ENCODE peak calls at places on chromosomes 16 and 17, in eight cellular contexts. H, J, E, S, A, W, Z and I are unnamed samples.

GRCh38 chr17:55576237-55576998 is 65.2 kb upstream of the SMIM36 start:
- DNase-seq in H (peak; percentile 44), J (no peak), E (peak; percentile 75), S (no peak), A (no peak), W (no peak), Z (peak; percentile 46), I (no peak)

GRCh38 chr16:3580271-3580670 is 3.1 kb upstream of the NLRC3 start:
- DNase-seq in H (no peak), J (peak; percentile 47), E (no peak), S (no peak), A (no peak), W (no peak), Z (no peak), I (no peak)

GRCh38 chr16:2004795-2005517 is 4.7 kb downstream of the ZNF598 start:
- DNase-seq in H (no peak), J (no peak), E (no peak), S (no peak), A (peak; percentile 46), W (no peak), Z (peak; percentile 36), I (no peak)

GRCh38 chr16:31362476-31363405 is 7.8 kb downstream of the ITGAX start:
- DNase-seq in H (no peak), J (no peak), E (no peak), S (no peak), A (no peak), W (no peak), Z (no peak), I (no peak)

GRCh38 chr16:4639899-4640509 is 15.4 kb downstream of the MGRN1 start:
- DNase-seq in H (no peak), J (no peak), E (no peak), S (no peak), A (no peak), W (no peak), Z (no peak), I (no peak)

GRCh38 chr17:55086635-55087058 is 118.1 kb downstream of the STXBP4 start:
- DNase-seq in H (no peak), J (no peak), E (peak; percentile 90), S (no peak), A (no peak), W (no peak), Z (no peak), I (no peak)

GRCh38 chr17:50162466-50163254 is 3.1 kb upstream of the SGCA start:
- DNase-seq in H (no peak), J (no peak), E (no peak), S (no peak), A (no peak), W (no peak), Z (no peak), I (no peak)

GRCh38 chr16:81610144-81610842 is 165.7 kb downstream of the CMIP start:
- DNase-seq in H (no peak), J (no peak), E (peak; percentile 84), S (peak; percentile 77), A (peak; percentile 45), W (peak; percentile 87), Z (peak; percentile 80), I (no peak)

GRCh38 chr17:17693253-17693954 is 12.1 kb downstream of the RAI1 start:
- DNase-seq in H (no peak), J (no peak), E (no peak), S (peak; percentile 82), A (peak; percentile 88), W (peak; percentile 79), Z (no peak), I (no peak)

GRCh38 chr17:17693955-17694228 is 12.6 kb downstream of the RAI1 start:
- DNase-seq in H (no peak), J (no peak), E (no peak), S (no peak), A (no peak), W (no peak), Z (no peak), I (no peak)

GRCh38 chr17:17696075-17696474 is 14.8 kb downstream of the RAI1 start:
- DNase-seq in H (no peak), J (no peak), E (no peak), S (no peak), A (no peak), W (no peak), Z (no peak), I (no peak)

GRCh38 chr17:17692353-17693252 is 11.3 kb downstream of the RAI1 start:
- DNase-seq in H (no peak), J (no peak), E (no peak), S (no peak), A (no peak), W (no peak), Z (no peak), I (no peak)

DNA sequence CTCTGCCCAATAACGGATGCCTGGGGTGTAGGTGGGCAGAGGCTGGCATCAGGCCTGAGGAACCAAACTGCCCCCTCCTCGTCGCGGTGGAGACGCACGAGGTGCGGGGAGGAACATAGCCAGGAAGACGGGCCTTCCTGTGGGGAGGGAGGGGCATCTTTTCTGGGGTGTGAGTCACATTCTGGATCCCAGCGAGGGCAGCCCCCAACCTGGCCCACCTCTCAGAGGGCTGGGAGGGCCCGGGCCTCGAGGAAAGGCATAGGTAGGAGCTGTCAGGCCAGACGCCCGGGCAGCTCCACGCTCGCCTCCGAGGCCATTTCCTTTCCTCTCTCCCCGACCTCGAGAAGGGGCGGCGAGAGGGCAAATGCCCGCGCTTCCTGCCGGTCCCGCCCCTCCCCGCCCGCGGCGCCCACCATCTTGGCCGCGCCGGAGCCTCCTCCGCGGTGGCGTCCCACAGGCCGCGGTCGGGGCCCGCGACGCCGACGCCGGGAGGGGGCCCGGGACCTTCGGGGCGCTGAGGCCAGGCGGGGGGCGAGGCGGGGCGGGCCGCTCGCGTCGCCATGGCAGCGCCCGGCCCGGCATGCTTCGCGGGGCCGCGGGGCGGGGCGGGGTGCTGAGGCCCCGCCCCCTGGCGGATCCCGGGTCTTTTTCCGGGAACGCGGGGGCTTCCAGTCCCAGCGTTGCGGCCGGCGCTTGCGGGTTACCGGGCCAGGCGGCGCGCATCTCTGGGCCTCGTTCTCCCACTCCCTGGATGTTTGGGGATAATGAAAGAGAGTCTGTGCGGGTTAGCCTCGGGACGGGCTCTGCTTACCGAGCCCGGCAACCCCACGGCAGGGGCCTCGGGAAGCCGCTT is 13.2 kb downstream of the RAI1 start:
- DNase-seq in H (peak; percentile 82), J (peak; percentile 69), E (peak; percentile 55), S (peak; percentile 82), A (peak; percentile 80), W (peak; percentile 84), Z (peak; percentile 86), I (peak; percentile 75)
- TF ChIP-seq POLR2A in H (peak; percentile 56), J (peak; percentile 23), E (peak; percentile 80), S (peak; percentile 59), A (peak; percentile 80), W (peak; percentile 71), Z (peak; percentile 77), I (peak; percentile 49)

DNA sequence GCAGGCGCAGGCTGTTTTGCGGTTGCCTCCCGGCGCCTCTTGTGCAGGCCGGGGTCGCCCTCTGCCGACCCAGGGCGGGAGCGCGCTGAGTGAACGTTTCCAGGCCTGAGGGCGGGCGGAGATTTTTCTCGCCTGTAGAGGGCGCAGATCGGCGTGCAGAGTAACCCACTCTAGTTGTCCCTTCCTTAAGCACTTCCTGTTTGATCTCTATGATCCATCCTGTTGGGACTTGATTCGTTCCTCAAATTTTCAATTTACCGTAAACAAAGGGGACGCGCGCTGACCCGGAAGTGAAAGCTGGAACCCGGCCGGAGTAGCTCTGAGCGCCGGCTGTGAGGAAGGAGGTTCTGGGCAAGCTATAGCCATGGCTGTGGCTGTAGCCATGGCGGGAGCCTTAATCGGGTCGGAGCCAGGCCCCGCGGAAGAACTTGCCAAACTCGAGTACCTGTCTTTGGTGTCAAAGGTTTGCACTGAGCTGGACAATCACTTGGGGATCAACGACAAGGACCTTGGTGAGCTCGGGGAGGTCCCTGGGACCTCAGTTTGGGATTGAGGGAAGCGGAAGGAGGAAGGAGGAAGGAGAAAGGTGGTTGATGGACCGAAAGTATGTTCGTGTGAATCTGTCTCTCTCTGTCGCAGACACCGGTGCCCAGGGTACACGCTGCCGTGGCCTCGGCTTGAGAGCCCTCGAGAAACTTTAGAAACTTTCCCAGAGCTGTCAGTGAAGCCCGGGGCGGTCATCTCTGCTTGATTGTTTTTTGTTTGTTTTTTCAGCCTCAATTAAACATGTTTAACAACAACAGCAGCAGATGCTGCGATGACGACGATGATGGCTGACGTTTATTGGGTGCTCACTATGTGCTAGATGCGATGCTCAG is at the start of gene DHX8:
- DNase-seq in H (peak; percentile 99), J (peak; percentile 97), E (peak; percentile 99), S (peak; percentile 95), A (peak; percentile 98), W (peak; percentile 97), Z (peak; percentile 99), I (peak; percentile 74)
- TF ChIP-seq POLR2A in H (peak; percentile 88), J (peak; percentile 71), E (peak; percentile 80), S (peak; percentile 75), A (peak; percentile 88), W (peak; percentile 80), Z (peak; percentile 47), I (peak; percentile 92)

GRCh38 chr17:4538236-4539002 is 16.8 kb downstream of the MYBBP1A start:
- DNase-seq in H (no peak), J (no peak), E (no peak), S (no peak), A (no peak), W (peak; percentile 40), Z (no peak), I (no peak)

GRCh38 chr17:4536259-4536741 is 18.9 kb downstream of the MYBBP1A start:
- DNase-seq in H (no peak), J (no peak), E (no peak), S (no peak), A (no peak), W (no peak), Z (peak; percentile 42), I (no peak)

GRCh38 chr17:4535667-4536258 is 19.4 kb downstream of the MYBBP1A start:
- DNase-seq in H (no peak), J (no peak), E (no peak), S (no peak), A (no peak), W (peak; percentile 24), Z (no peak), I (no peak)

GRCh38 chr17:4537451-4538235 is 17.5 kb downstream of the MYBBP1A start:
- DNase-seq in H (no peak), J (no peak), E (no peak), S (no peak), A (no peak), W (peak; percentile 41), Z (no peak), I (no peak)

DNA sequence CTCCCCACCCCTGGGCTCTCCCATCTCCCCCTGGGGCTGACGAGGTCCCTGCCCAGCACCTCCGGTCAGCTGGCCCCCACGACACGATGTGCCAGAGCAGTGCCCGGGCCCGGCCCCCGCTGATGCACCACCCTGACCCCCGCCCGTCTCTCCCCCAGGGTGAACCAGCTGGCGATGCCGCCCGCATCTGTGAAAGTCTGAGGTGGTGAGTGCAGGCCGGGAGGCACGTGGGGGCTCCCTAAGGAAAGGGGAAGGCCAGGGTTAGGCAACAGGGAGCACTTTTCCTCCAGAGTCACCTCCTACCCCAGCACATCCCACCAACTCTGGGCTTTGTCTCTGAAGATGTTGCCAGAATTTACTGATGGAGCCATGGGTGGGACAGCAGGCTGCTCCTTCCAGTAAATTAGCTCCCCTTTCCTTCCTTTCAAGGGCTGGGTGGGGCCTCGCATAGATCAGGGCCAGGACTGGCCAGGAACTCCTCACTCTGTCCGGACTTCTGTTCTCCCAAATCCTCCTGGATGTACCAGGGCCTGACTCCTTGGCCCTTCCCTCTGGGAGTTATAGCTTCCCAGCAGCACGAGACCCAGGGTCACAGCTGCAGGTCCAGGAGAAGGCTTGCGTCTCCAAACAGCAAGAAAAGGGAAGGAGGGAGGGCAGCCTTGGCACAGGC is 18.3 kb downstream of the MYBBP1A start:
- DNase-seq in H (no peak), J (no peak), E (peak; percentile 7), S (no peak), A (no peak), W (peak; percentile 45), Z (peak; percentile 43), I (no peak)
- TF ChIP-seq POLR2A in H (no peak), J (no peak), E (no peak), S (no peak), A (no peak), W (no peak), Z (no peak), I (no peak)

GRCh38 chr16:57371494-57372371 is 557 bp upstream of the CX3CL1 start:
- DNase-seq in H (no peak), J (no peak), E (no peak), S (peak; percentile 74), A (no peak), W (no peak), Z (no peak), I (no peak)

GRCh38 chr16:57373117-57373947 is 1.0 kb downstream of the CX3CL1 start:
- DNase-seq in H (no peak), J (no peak), E (no peak), S (no peak), A (no peak), W (no peak), Z (no peak), I (no peak)

GRCh38 chr16:57376313-57376818 is 4.1 kb downstream of the CX3CL1 start:
- DNase-seq in H (no peak), J (no peak), E (no peak), S (no peak), A (no peak), W (no peak), Z (no peak), I (no peak)

GRCh38 chr16:57374067-57374534 is 1.8 kb downstream of the CX3CL1 start:
- DNase-seq in H (no peak), J (no peak), E (peak; percentile 62), S (no peak), A (no peak), W (no peak), Z (no peak), I (no peak)

DNA sequence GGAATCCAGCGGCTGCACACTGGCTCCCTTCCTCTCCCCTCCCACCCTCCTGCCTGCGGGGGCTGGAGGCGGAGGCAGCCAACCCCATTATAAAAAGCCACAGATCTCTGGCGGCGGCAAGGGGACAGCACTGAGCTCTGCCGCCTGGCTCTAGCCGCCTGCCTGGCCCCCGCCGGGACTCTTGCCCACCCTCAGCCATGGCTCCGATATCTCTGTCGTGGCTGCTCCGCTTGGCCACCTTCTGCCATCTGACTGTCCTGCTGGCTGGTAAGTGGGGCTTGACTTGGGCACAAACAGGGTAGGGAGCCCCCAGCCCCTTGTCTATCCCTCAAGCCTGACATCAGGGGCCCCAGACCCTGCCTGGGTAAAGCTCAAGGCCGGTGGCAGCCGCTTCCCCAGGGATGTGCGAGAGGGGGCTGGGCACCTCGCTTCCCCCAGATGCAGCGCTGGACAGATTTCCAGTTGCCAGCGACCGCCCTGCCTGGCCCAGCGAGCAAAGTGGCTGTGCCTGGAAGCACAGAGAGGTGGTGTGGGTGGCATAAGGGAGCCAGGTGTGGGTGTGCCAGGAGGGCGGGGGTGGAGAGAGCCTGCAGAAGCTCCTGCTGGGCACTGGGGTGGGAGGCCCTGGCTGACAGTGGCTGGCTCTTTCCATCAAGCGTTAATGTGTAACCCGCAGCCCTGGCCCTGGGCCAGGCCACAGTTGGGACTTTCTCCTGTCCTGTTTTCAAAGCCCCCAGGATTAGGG is at the start of gene CX3CL1:
- DNase-seq in H (no peak), J (no peak), E (peak; percentile 39), S (peak; percentile 91), A (peak; percentile 87), W (peak; percentile 76), Z (peak; percentile 46), I (no peak)
- TF ChIP-seq POLR2A in H (no peak), J (no peak), E (no peak), S (peak; percentile 86), A (peak; percentile 88), W (peak; percentile 91), Z (peak; percentile 44), I (no peak)